ENCODE peak calls at places on chromosomes 12 and 14, in six cellular contexts. G is fibroblast of lung; J is H7; Z is A549; Q is cardiac fibroblast; M is CD4-positive, alpha-beta memory T cell. S is an unnamed sample.
A peak's percentile ranks its signal among the peaks of the same experiment; 100 is the strongest.

GRCh38 chr12:109432842-109433304 is 44.2 kb downstream of the KCTD10 start:
- DNase-seq in G (peak; percentile 83), J (peak; percentile 74), Z (peak; percentile 89), Q (peak; percentile 86), M (peak; percentile 63), S (peak; percentile 80)

GRCh38 chr12:50936821-50937220 is 15.5 kb upstream of the HIGD1C start:
- DNase-seq in G (no peak), J (no peak), Z (no peak), Q (no peak), M (no peak), S (no peak)

GRCh38 chr12:88648625-88649024 is 68.4 kb upstream of the KITLG start:
- DNase-seq in G (no peak), J (no peak), Z (no peak), Q (no peak), M (no peak), S (no peak)

GRCh38 chr12:113938471-113938870 is 27.7 kb downstream of the RBM19 start:
- DNase-seq in G (no peak), J (no peak), Z (no peak), Q (no peak), M (no peak), S (no peak)

GRCh38 chr12:89016970-89017778 is 335.1 kb downstream of the DUSP6 start:
- DNase-seq in G (peak; percentile 82), J (peak; percentile 16), Z (peak; percentile 82), Q (peak; percentile 86), M (peak; percentile 56), S (peak; percentile 80)

GRCh38 chr12:11534064-11534463 is 115.4 kb upstream of the ETV6 start:
- DNase-seq in G (no peak), J (no peak), Z (no peak), Q (no peak), M (no peak), S (no peak)

GRCh38 chr14:81172353-81172752 is 48.4 kb downstream of the GTF2A1 start:
- DNase-seq in G (no peak), J (no peak), Z (no peak), Q (peak; percentile 60), M (no peak), S (peak; percentile 56)

GRCh38 chr14:75022655-75023054 is 19.9 kb downstream of the EIF2B2 start:
- DNase-seq in G (no peak), J (peak; percentile 62), Z (peak; percentile 59), Q (peak; percentile 17), M (no peak), S (no peak)

GRCh38 chr14:90578283-90578985 is 181.6 kb downstream of the CALM1 start:
- DNase-seq in G (no peak), J (no peak), Z (no peak), Q (no peak), M (no peak), S (no peak)

GRCh38 chr14:86625637-86626036 is 1095.7 kb downstream of the FLRT2 start:
- DNase-seq in G (no peak), J (no peak), Z (no peak), Q (no peak), M (no peak), S (no peak)

GRCh38 chr12:110316861-110317260 is 35.8 kb downstream of the ATP2A2 start:
- DNase-seq in G (peak; percentile 76), J (no peak), Z (no peak), Q (peak; percentile 87), M (no peak), S (peak; percentile 88)

GRCh38 chr12:121949643-121950397 is 31.4 kb downstream of the CFAP251 start:
- DNase-seq in G (peak; percentile 87), J (no peak), Z (peak; percentile 79), Q (peak; percentile 96), M (no peak), S (peak; percentile 79)

GRCh38 chr12:104763163-104763805 is 194.8 kb downstream of the SLC41A2 start:
- DNase-seq in G (peak; percentile 23), J (peak; percentile 2), Z (no peak), Q (peak; percentile 51), M (no peak), S (peak; percentile 63)

GRCh38 chr12:93002278-93003054 is 73.4 kb upstream of the EEA1 start:
- DNase-seq in G (peak; percentile 69), J (no peak), Z (no peak), Q (peak; percentile 90), M (no peak), S (peak; percentile 88)

GRCh38 chr14:96512602-96513397 is 10.6 kb downstream of the PAPOLA start:
- DNase-seq in G (no peak), J (peak; percentile 52), Z (no peak), Q (no peak), M (no peak), S (no peak)

GRCh38 chr12:7542813-7543212 is 39.2 kb upstream of the CD163 start:
- DNase-seq in G (peak; percentile 38), J (no peak), Z (no peak), Q (peak; percentile 30), M (no peak), S (peak; percentile 86)

GRCh38 chr14:99872786-99873440 is 79.7 kb downstream of the EML1 start:
- DNase-seq in G (no peak), J (peak; percentile 68), Z (no peak), Q (no peak), M (no peak), S (no peak)

GRCh38 chr14:60311417-60311816 is 62.4 kb downstream of the PPM1A start:
- DNase-seq in G (peak; percentile 47), J (no peak), Z (no peak), Q (peak; percentile 32), M (no peak), S (peak; percentile 82)

GRCh38 chr12:55365086-55365485 is 2.3 kb downstream of the OR6C75 start:
- DNase-seq in G (no peak), J (no peak), Z (no peak), Q (no peak), M (no peak), S (no peak)

GRCh38 chr14:90811641-90812040 is 4.6 kb downstream of the TTC7B start:
- DNase-seq in G (no peak), J (no peak), Z (no peak), Q (no peak), M (no peak), S (no peak)

GRCh38 chr12:94622475-94622874 is 27.9 kb downstream of the TMCC3 start:
- DNase-seq in G (no peak), J (no peak), Z (no peak), Q (peak; percentile 33), M (no peak), S (no peak)

GRCh38 chr12:24373004-24373403 is 423.5 kb upstream of the SOX5 start:
- DNase-seq in G (peak; percentile 15), J (no peak), Z (no peak), Q (no peak), M (no peak), S (no peak)

GRCh38 chr12:12720637-12721250 is 3.6 kb downstream of the CDKN1B start:
- DNase-seq in G (no peak), J (no peak), Z (peak; percentile 62), Q (peak; percentile 56), M (peak; percentile 45), S (no peak)

GRCh38 chr14:80202888-80203562 is 8.3 kb downstream of the DIO2 start:
- DNase-seq in G (no peak), J (peak; percentile 40), Z (peak; percentile 45), Q (peak; percentile 15), M (no peak), S (peak; percentile 18)

GRCh38 chr12:25017336-25017735 is 68.4 kb upstream of the BCAT1 start:
- DNase-seq in G (no peak), J (no peak), Z (no peak), Q (peak; percentile 33), M (no peak), S (no peak)

DNA sequence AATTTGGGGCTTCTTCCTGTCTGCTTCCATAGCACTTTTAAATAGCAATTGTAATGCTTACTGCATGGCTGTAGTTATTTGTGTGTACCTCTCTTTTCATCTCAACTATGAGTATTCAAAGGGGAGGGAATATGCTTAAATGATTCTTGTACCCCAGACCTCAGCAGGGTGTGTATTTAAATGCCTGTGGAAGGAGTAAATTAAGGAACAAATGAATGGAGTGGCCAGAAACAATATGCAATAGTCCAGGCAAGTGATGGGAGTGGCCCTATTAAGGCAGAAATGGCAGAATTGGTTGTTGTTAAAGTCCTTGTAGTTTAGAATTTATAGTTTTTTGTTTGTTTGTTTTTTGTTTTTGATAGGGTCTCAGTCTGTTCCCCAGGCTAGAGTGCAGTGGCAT is 1.5 kb downstream of the RAD51B start:
- DNase-seq in G (no peak), J (no peak), Z (no peak), Q (no peak), M (no peak), S (no peak)
- H3K4me3 ChIP-seq in G (no peak overlapping the region), J (no peak overlapping the region), Z (no peak overlapping the region), Q (no peak overlapping the region), M (no peak overlapping the region), S (no peak overlapping the region)

GRCh38 chr12:68242777-68243176 is 10.6 kb downstream of the IL22 start:
- DNase-seq in G (no peak), J (no peak), Z (no peak), Q (no peak), M (no peak), S (no peak)

GRCh38 chr12:68240079-68240478 is 13.3 kb downstream of the IL22 start:
- DNase-seq in G (peak; percentile 77), J (no peak), Z (peak; percentile 52), Q (peak; percentile 83), M (no peak), S (peak; percentile 73)

GRCh38 chr12:68239309-68239708 is 13.7 kb upstream of the IL26 start:
- DNase-seq in G (no peak), J (no peak), Z (no peak), Q (no peak), M (no peak), S (no peak)

GRCh38 chr12:68237523-68238070 is 12.0 kb upstream of the IL26 start:
- DNase-seq in G (no peak), J (no peak), Z (no peak), Q (peak; percentile 53), M (no peak), S (no peak)

DNA sequence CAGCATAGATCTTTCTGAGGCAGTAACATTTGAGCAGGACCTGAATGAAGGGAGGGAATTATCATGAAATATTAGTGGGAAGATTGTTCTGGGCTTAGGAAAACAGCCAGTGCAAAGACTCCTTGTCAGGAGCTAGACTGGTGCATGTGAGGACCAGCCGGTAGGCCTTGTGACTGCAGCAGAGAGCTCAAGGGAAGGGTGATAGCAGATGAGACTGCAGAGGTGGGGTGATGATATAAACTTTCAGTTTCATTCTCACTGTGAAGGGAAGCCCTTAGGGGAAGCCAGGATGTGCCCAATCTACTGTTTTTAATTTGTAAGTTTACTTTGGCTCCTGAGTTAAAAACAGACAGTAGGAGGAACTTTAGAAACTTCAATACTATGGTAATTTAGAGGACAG is 12.4 kb downstream of the IL22 start:
- DNase-seq in G (peak; percentile 51), J (no peak), Z (no peak), Q (peak; percentile 46), M (peak; percentile 46), S (peak; percentile 51)
- H3K4me3 ChIP-seq in G (no peak overlapping the region), J (no peak overlapping the region), Z (no peak overlapping the region), Q (no peak overlapping the region), M (peak overlapping the region; percentile 11), S (no peak overlapping the region)

DNA sequence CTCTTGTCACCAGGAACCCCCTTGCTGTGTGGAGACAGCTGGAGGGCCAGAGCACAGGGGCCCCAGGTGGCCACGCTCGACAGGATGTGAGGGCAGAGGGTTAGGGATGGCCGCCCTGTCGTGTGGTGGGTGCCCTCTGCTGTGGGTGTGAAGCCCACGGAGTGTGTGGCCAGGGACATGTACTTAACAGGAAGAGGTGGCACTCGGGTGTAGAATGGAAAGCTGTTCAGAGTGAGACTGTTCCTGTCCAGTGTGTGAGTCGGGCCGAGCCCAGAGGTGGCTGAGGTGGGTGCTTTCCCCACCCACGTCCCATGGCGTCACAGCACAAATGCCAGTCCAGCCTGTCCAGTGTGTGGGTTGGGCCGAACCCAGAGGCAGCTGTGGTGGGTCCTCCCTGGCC is 47.1 kb downstream of the FBRSL1 start:
- DNase-seq in G (no peak), J (no peak), Z (no peak), Q (no peak), M (no peak), S (no peak)
- H3K4me3 ChIP-seq in G (no peak overlapping the region), J (no peak overlapping the region), Z (no peak overlapping the region), Q (no peak overlapping the region), M (no peak overlapping the region), S (no peak overlapping the region)

GRCh38 chr12:79409562-79409961 is 281.2 kb downstream of the PAWR start:
- DNase-seq in G (peak; percentile 90), J (no peak), Z (no peak), Q (peak; percentile 81), M (no peak), S (peak; percentile 58)
- H3K4me3 ChIP-seq in G (no peak overlapping the region), J (no peak overlapping the region), Z (no peak overlapping the region), Q (no peak overlapping the region), M (no peak overlapping the region), S (no peak overlapping the region)

S was measured in fibroblast of mammary gland.